ENCODE peak calls at places on chromosomes 3 and 15, in five cellular contexts. M is GF-D8; V is activated CD4-positive, alpha-beta T cell treated with anti-CD3 and anti-CD28 coated beads, Interleukin-2, amount 50 U/mL, for 24 hours; W is mucosa of descending colon; T is fibroblast of lung. G is an unnamed sample.

GRCh38 chr3:147407495-147408179 is 1.3 kb upstream of the ZIC4 start:
- DNase-seq in V (no peak), W (no peak), T (no peak), M (no peak), G (no peak)

GRCh38 chr3:188276366-188276765 is 122.4 kb downstream of the LPP start:
- DNase-seq in V (no peak), T (no peak), W (no peak), M (no peak), G (no peak)

GRCh38 chr3:52786330-52787215 is 8.0 kb upstream of the ITIH3 start:
- DNase-seq in V (no peak), T (no peak), M (no peak), W (peak), G (no peak)

GRCh38 chr15:65411470-65412071 is 11.2 kb downstream of the IGDCC4 start:
- DNase-seq in W (no peak), T (no peak), M (no peak), V (no peak), G (no peak)

GRCh38 chr3:37526511-37526910 is 335.2 kb upstream of the CTDSPL start:
- DNase-seq in M (no peak), T (peak), V (no peak), W (no peak), G (peak)

GRCh38 chr3:49421890-49422378 is 339 bp downstream of the AMT start:
- DNase-seq in T (no peak), V (no peak), M (no peak), W (no peak), G (no peak)

GRCh38 chr3:49461443-49462171 is 8.5 kb upstream of the DAG1 start:
- DNase-seq in W (no peak), V (no peak), T (no peak), M (no peak), G (no peak)

GRCh38 chr3:113214227-113214626 is 2.9 kb downstream of the BOC start:
- DNase-seq in M (no peak), T (no peak), W (no peak), V (no peak), G (no peak)

GRCh38 chr3:180295811-180296210 is 259.1 kb upstream of the PEX5L start:
- DNase-seq in V (no peak), W (no peak), M (no peak), T (no peak), G (no peak)

GRCh38 chr3:134754768-134755559 is 40.1 kb upstream of the EPHB1 start:
- DNase-seq in T (peak), W (peak), M (no peak), V (no peak), G (no peak)

GRCh38 chr3:14699643-14700042 is 24.7 kb downstream of the C3orf20 start:
- DNase-seq in W (no peak), T (no peak), M (no peak), V (no peak), G (no peak)

GRCh38 chr3:131795382-131796085 is 239.3 kb downstream of the CPNE4 start:
- DNase-seq in W (no peak), V (no peak), M (no peak), T (peak), G (no peak)

GRCh38 chr3:32859604-32860237 is 41.9 kb downstream of the TRIM71 start:
- DNase-seq in T (no peak), M (no peak), W (no peak), V (no peak), G (no peak)

GRCh38 chr15:59696332-59696731 is 7.2 kb upstream of the BNIP2 start:
- DNase-seq in M (no peak), V (no peak), W (no peak), T (no peak), G (no peak)

GRCh38 chr15:63474810-63475316 is 29.5 kb upstream of the USP3 start:
- DNase-seq in W (peak), M (no peak), T (no peak), V (no peak), G (no peak)

GRCh38 chr15:39784125-39784524 is 1.5 kb upstream of the FSIP1 start:
- DNase-seq in W (no peak), T (peak), V (no peak), M (no peak), G (no peak)

GRCh38 chr3:42371776-42372175 is 38.6 kb downstream of the LYZL4 start:
- DNase-seq in M (no peak), W (no peak), V (no peak), T (no peak), G (no peak)

GRCh38 chr15:48893311-48893710 is 15.4 kb downstream of the EID1 start:
- DNase-seq in W (no peak), T (no peak), M (no peak), V (no peak), G (no peak)

GRCh38 chr15:94380798-94381197 is 149.4 kb downstream of the MCTP2 start:
- DNase-seq in M (no peak), V (no peak), T (no peak), W (no peak), G (no peak)

GRCh38 chr15:75107905-75108838 is 84.8 kb downstream of the PPCDC start:
- DNase-seq in W (peak), T (peak), V (peak), M (peak), G (peak)

GRCh38 chr15:54687628-54688027 is 509.1 kb downstream of the RSL24D1 start:
- DNase-seq in T (no peak), M (no peak), V (no peak), W (no peak), G (no peak)

GRCh38 chr3:140375002-140375401 is 302.9 kb upstream of the TRIM42 start:
- DNase-seq in M (no peak), W (no peak), T (no peak), V (no peak), G (no peak)

GRCh38 chr3:131349454-131349853 is 32.1 kb upstream of the NUDT16 start:
- DNase-seq in M (no peak), T (no peak), V (no peak), W (no peak), G (no peak)

GRCh38 chr15:33894193-33894592 is 74.1 kb upstream of the CHRM5 start:
- DNase-seq in W (no peak), T (no peak), V (no peak), M (no peak), G (no peak)

GRCh38 chr15:63793046-63793483 is 40.7 kb downstream of the HERC1 start:
- DNase-seq in M (no peak), V (no peak), T (no peak), W (no peak), G (no peak)

G was measured in fibroblast of gingiva.